ENCODE peak calls at places on chromosomes 6 and 20, in five cellular contexts. One of them, this sample, is unnamed.

GRCh38 chr20:36391955-36392354 is 85.8 kb downstream of the DLGAP4 start:
- DNase-seq in NCI-H748 treated with DMSO at 0.1 percent for 48 hours: no peak
- DNase-seq in HuH-7: no peak
- DNase-seq in stimulated activated CD4-positive, alpha-beta T cell treated with anti-CD3 and anti-CD28 coated beads, TNF-alpha, amount 100 ng/mL, for 24 hours: no peak
- DNase-seq in ELF-1: peak
- DNase-seq in this sample: no peak

GRCh38 chr20:37502654-37503053 is 18.4 kb upstream of the NNAT start:
- DNase-seq in NCI-H748 treated with DMSO at 0.1 percent for 48 hours: no peak
- DNase-seq in HuH-7: no peak
- DNase-seq in stimulated activated CD4-positive, alpha-beta T cell treated with anti-CD3 and anti-CD28 coated beads, TNF-alpha, amount 100 ng/mL, for 24 hours: no peak
- DNase-seq in ELF-1: no peak
- DNase-seq in this sample: no peak

GRCh38 chr20:59291740-59292139 is 8.7 kb upstream of the EDN3 start:
- DNase-seq in NCI-H748 treated with DMSO at 0.1 percent for 48 hours: no peak
- DNase-seq in HuH-7: no peak
- DNase-seq in stimulated activated CD4-positive, alpha-beta T cell treated with anti-CD3 and anti-CD28 coated beads, TNF-alpha, amount 100 ng/mL, for 24 hours: no peak
- DNase-seq in ELF-1: no peak
- DNase-seq in this sample: no peak

GRCh38 chr6:37051138-37052026 is 45.9 kb downstream of the FGD2 start:
- DNase-seq in NCI-H748 treated with DMSO at 0.1 percent for 48 hours: peak
- DNase-seq in HuH-7: peak
- DNase-seq in stimulated activated CD4-positive, alpha-beta T cell treated with anti-CD3 and anti-CD28 coated beads, TNF-alpha, amount 100 ng/mL, for 24 hours: peak
- DNase-seq in ELF-1: peak
- DNase-seq in this sample: peak

GRCh38 chr20:46963196-46963529 is 68.5 kb downstream of the EYA2 start:
- DNase-seq in NCI-H748 treated with DMSO at 0.1 percent for 48 hours: no peak
- DNase-seq in HuH-7: no peak
- DNase-seq in stimulated activated CD4-positive, alpha-beta T cell treated with anti-CD3 and anti-CD28 coated beads, TNF-alpha, amount 100 ng/mL, for 24 hours: no peak
- DNase-seq in ELF-1: no peak
- DNase-seq in this sample: no peak

GRCh38 chr20:38445402-38445801 is 10.3 kb upstream of the SNHG17 start:
- DNase-seq in NCI-H748 treated with DMSO at 0.1 percent for 48 hours: no peak
- DNase-seq in HuH-7: no peak
- DNase-seq in stimulated activated CD4-positive, alpha-beta T cell treated with anti-CD3 and anti-CD28 coated beads, TNF-alpha, amount 100 ng/mL, for 24 hours: no peak
- DNase-seq in ELF-1: no peak
- DNase-seq in this sample: no peak

GRCh38 chr6:147022041-147022440 is 182.2 kb upstream of the STXBP5 start:
- DNase-seq in NCI-H748 treated with DMSO at 0.1 percent for 48 hours: no peak
- DNase-seq in HuH-7: no peak
- DNase-seq in stimulated activated CD4-positive, alpha-beta T cell treated with anti-CD3 and anti-CD28 coated beads, TNF-alpha, amount 100 ng/mL, for 24 hours: no peak
- DNase-seq in ELF-1: no peak
- DNase-seq in this sample: no peak

GRCh38 chr6:16061833-16062232 is 67.1 kb upstream of the MYLIP start:
- DNase-seq in NCI-H748 treated with DMSO at 0.1 percent for 48 hours: no peak
- DNase-seq in HuH-7: no peak
- DNase-seq in stimulated activated CD4-positive, alpha-beta T cell treated with anti-CD3 and anti-CD28 coated beads, TNF-alpha, amount 100 ng/mL, for 24 hours: no peak
- DNase-seq in ELF-1: no peak
- DNase-seq in this sample: no peak

GRCh38 chr6:139627091-139627490 is 252.6 kb upstream of the CITED2 start:
- DNase-seq in NCI-H748 treated with DMSO at 0.1 percent for 48 hours: no peak
- DNase-seq in HuH-7: no peak
- DNase-seq in stimulated activated CD4-positive, alpha-beta T cell treated with anti-CD3 and anti-CD28 coated beads, TNF-alpha, amount 100 ng/mL, for 24 hours: no peak
- DNase-seq in ELF-1: peak
- DNase-seq in this sample: peak

GRCh38 chr6:54481096-54481495 is 172.9 kb downstream of the TINAG start:
- DNase-seq in NCI-H748 treated with DMSO at 0.1 percent for 48 hours: no peak
- DNase-seq in HuH-7: peak
- DNase-seq in stimulated activated CD4-positive, alpha-beta T cell treated with anti-CD3 and anti-CD28 coated beads, TNF-alpha, amount 100 ng/mL, for 24 hours: no peak
- DNase-seq in ELF-1: no peak
- DNase-seq in this sample: no peak

GRCh38 chr20:20327756-20328155 is 40.1 kb upstream of the INSM1 start:
- DNase-seq in NCI-H748 treated with DMSO at 0.1 percent for 48 hours: no peak
- DNase-seq in HuH-7: no peak
- DNase-seq in stimulated activated CD4-positive, alpha-beta T cell treated with anti-CD3 and anti-CD28 coated beads, TNF-alpha, amount 100 ng/mL, for 24 hours: no peak
- DNase-seq in ELF-1: no peak
- DNase-seq in this sample: no peak

GRCh38 chr6:151239603-151240035 is at the start of gene AKAP12:
- DNase-seq in NCI-H748 treated with DMSO at 0.1 percent for 48 hours: no peak
- DNase-seq in HuH-7: no peak
- DNase-seq in stimulated activated CD4-positive, alpha-beta T cell treated with anti-CD3 and anti-CD28 coated beads, TNF-alpha, amount 100 ng/mL, for 24 hours: no peak
- DNase-seq in ELF-1: no peak
- DNase-seq in this sample: peak

GRCh38 chr6:165967768-165968408 is 199.8 kb downstream of the TBXT start:
- DNase-seq in NCI-H748 treated with DMSO at 0.1 percent for 48 hours: no peak
- DNase-seq in HuH-7: no peak
- DNase-seq in stimulated activated CD4-positive, alpha-beta T cell treated with anti-CD3 and anti-CD28 coated beads, TNF-alpha, amount 100 ng/mL, for 24 hours: no peak
- DNase-seq in ELF-1: no peak
- DNase-seq in this sample: no peak

GRCh38 chr6:17881085-17881883 is 106.2 kb downstream of the KIF13A start:
- DNase-seq in NCI-H748 treated with DMSO at 0.1 percent for 48 hours: no peak
- DNase-seq in HuH-7: no peak
- DNase-seq in stimulated activated CD4-positive, alpha-beta T cell treated with anti-CD3 and anti-CD28 coated beads, TNF-alpha, amount 100 ng/mL, for 24 hours: no peak
- DNase-seq in ELF-1: no peak
- DNase-seq in this sample: no peak

GRCh38 chr6:28141500-28142329 is at the start of gene ZKSCAN8:
- DNase-seq in NCI-H748 treated with DMSO at 0.1 percent for 48 hours: peak
- DNase-seq in HuH-7: peak
- DNase-seq in stimulated activated CD4-positive, alpha-beta T cell treated with anti-CD3 and anti-CD28 coated beads, TNF-alpha, amount 100 ng/mL, for 24 hours: peak
- DNase-seq in ELF-1: peak
- DNase-seq in this sample: peak

GRCh38 chr6:91087864-91088263 is 501.0 kb upstream of the MAP3K7 start:
- DNase-seq in NCI-H748 treated with DMSO at 0.1 percent for 48 hours: no peak
- DNase-seq in HuH-7: no peak
- DNase-seq in stimulated activated CD4-positive, alpha-beta T cell treated with anti-CD3 and anti-CD28 coated beads, TNF-alpha, amount 100 ng/mL, for 24 hours: no peak
- DNase-seq in ELF-1: peak
- DNase-seq in this sample: peak

GRCh38 chr6:139871844-139872510 is 497.5 kb upstream of the CITED2 start:
- DNase-seq in NCI-H748 treated with DMSO at 0.1 percent for 48 hours: no peak
- DNase-seq in HuH-7: no peak
- DNase-seq in stimulated activated CD4-positive, alpha-beta T cell treated with anti-CD3 and anti-CD28 coated beads, TNF-alpha, amount 100 ng/mL, for 24 hours: no peak
- DNase-seq in ELF-1: no peak
- DNase-seq in this sample: no peak

GRCh38 chr6:111732390-111732789 is 126.7 kb upstream of the TRAF3IP2 start:
- DNase-seq in NCI-H748 treated with DMSO at 0.1 percent for 48 hours: no peak
- DNase-seq in HuH-7: no peak
- DNase-seq in stimulated activated CD4-positive, alpha-beta T cell treated with anti-CD3 and anti-CD28 coated beads, TNF-alpha, amount 100 ng/mL, for 24 hours: no peak
- DNase-seq in ELF-1: no peak
- DNase-seq in this sample: no peak

GRCh38 chr20:43658723-43659419 is 8.0 kb upstream of the MYBL2 start:
- DNase-seq in NCI-H748 treated with DMSO at 0.1 percent for 48 hours: no peak
- DNase-seq in HuH-7: no peak
- DNase-seq in stimulated activated CD4-positive, alpha-beta T cell treated with anti-CD3 and anti-CD28 coated beads, TNF-alpha, amount 100 ng/mL, for 24 hours: no peak
- DNase-seq in ELF-1: peak
- DNase-seq in this sample: no peak

GRCh38 chr6:83872386-83873118 is 13.1 kb downstream of the CYB5R4 start:
- DNase-seq in NCI-H748 treated with DMSO at 0.1 percent for 48 hours: no peak
- DNase-seq in HuH-7: no peak
- DNase-seq in stimulated activated CD4-positive, alpha-beta T cell treated with anti-CD3 and anti-CD28 coated beads, TNF-alpha, amount 100 ng/mL, for 24 hours: no peak
- DNase-seq in ELF-1: no peak
- DNase-seq in this sample: no peak

GRCh38 chr20:21505810-21506530 is 7.9 kb downstream of the NKX2-2 start:
- DNase-seq in NCI-H748 treated with DMSO at 0.1 percent for 48 hours: no peak
- DNase-seq in HuH-7: no peak
- DNase-seq in stimulated activated CD4-positive, alpha-beta T cell treated with anti-CD3 and anti-CD28 coated beads, TNF-alpha, amount 100 ng/mL, for 24 hours: peak
- DNase-seq in ELF-1: peak
- DNase-seq in this sample: peak

GRCh38 chr6:15242937-15243614 is 2.8 kb upstream of the JARID2 start:
- DNase-seq in NCI-H748 treated with DMSO at 0.1 percent for 48 hours: no peak
- DNase-seq in HuH-7: no peak
- DNase-seq in stimulated activated CD4-positive, alpha-beta T cell treated with anti-CD3 and anti-CD28 coated beads, TNF-alpha, amount 100 ng/mL, for 24 hours: no peak
- DNase-seq in ELF-1: peak
- DNase-seq in this sample: peak

GRCh38 chr20:11986954-11987353 is 69.3 kb downstream of the BTBD3 start:
- DNase-seq in NCI-H748 treated with DMSO at 0.1 percent for 48 hours: no peak
- DNase-seq in HuH-7: no peak
- DNase-seq in stimulated activated CD4-positive, alpha-beta T cell treated with anti-CD3 and anti-CD28 coated beads, TNF-alpha, amount 100 ng/mL, for 24 hours: no peak
- DNase-seq in ELF-1: no peak
- DNase-seq in this sample: no peak

GRCh38 chr6:156689656-156690055 is 87.5 kb upstream of the ARID1B start:
- DNase-seq in NCI-H748 treated with DMSO at 0.1 percent for 48 hours: no peak
- DNase-seq in HuH-7: no peak
- DNase-seq in stimulated activated CD4-positive, alpha-beta T cell treated with anti-CD3 and anti-CD28 coated beads, TNF-alpha, amount 100 ng/mL, for 24 hours: no peak
- DNase-seq in ELF-1: no peak
- DNase-seq in this sample: no peak

GRCh38 chr6:54847799-54848597 is 1.4 kb downstream of the FAM83B start:
- DNase-seq in NCI-H748 treated with DMSO at 0.1 percent for 48 hours: no peak
- DNase-seq in HuH-7: no peak
- DNase-seq in stimulated activated CD4-positive, alpha-beta T cell treated with anti-CD3 and anti-CD28 coated beads, TNF-alpha, amount 100 ng/mL, for 24 hours: no peak
- DNase-seq in ELF-1: peak
- DNase-seq in this sample: no peak

GRCh38 chr20:43583982-43584432 is 6.7 kb upstream of the IFT52 start:
- DNase-seq in NCI-H748 treated with DMSO at 0.1 percent for 48 hours: no peak
- DNase-seq in HuH-7: peak
- DNase-seq in stimulated activated CD4-positive, alpha-beta T cell treated with anti-CD3 and anti-CD28 coated beads, TNF-alpha, amount 100 ng/mL, for 24 hours: no peak
- DNase-seq in ELF-1: no peak
- DNase-seq in this sample: no peak

GRCh38 chr6:137792160-137793033 is 74.7 kb upstream of the TNFAIP3 start:
- DNase-seq in NCI-H748 treated with DMSO at 0.1 percent for 48 hours: no peak
- DNase-seq in HuH-7: no peak
- DNase-seq in stimulated activated CD4-positive, alpha-beta T cell treated with anti-CD3 and anti-CD28 coated beads, TNF-alpha, amount 100 ng/mL, for 24 hours: no peak
- DNase-seq in ELF-1: no peak
- DNase-seq in this sample: no peak

GRCh38 chr6:104884867-104885517 is 25.3 kb upstream of the HACE1 start:
- DNase-seq in NCI-H748 treated with DMSO at 0.1 percent for 48 hours: no peak
- DNase-seq in HuH-7: no peak
- DNase-seq in stimulated activated CD4-positive, alpha-beta T cell treated with anti-CD3 and anti-CD28 coated beads, TNF-alpha, amount 100 ng/mL, for 24 hours: no peak
- DNase-seq in ELF-1: no peak
- DNase-seq in this sample: no peak

This sample was measured in H9.